ENCODE peak calls at places on chromosomes 7 and 10, in four cellular contexts. Q, J, T and X are unnamed samples.

GRCh38 chr7:118158766-118159165 is 25.2 kb upstream of the LSM8 start:
- DNase-seq in Q (no peak), T (no peak), J (no peak), X (no peak)

GRCh38 chr10:78570633-78571032 is 498.1 kb upstream of the ZMIZ1 start:
- DNase-seq in J (no peak), Q (no peak), T (no peak), X (no peak)

GRCh38 chr7:100190059-100190711 is 12.5 kb downstream of the STAG3 start:
- DNase-seq in Q (peak), T (no peak), J (peak), X (no peak)

GRCh38 chr10:35517431-35518181 is 87.5 kb upstream of the GJD4 start:
- DNase-seq in T (no peak), Q (peak), J (no peak), X (no peak)

GRCh38 chr7:123346771-123347170 is 147.0 kb upstream of the SLC13A1 start:
- DNase-seq in Q (no peak), T (no peak), J (no peak), X (no peak)

GRCh38 chr7:818031-818699 is 14.1 kb upstream of the SUN1 start:
- DNase-seq in T (no peak), J (no peak), Q (peak), X (peak)

GRCh38 chr7:95327356-95327755 is 3.0 kb upstream of the PON1 start:
- DNase-seq in T (no peak), J (no peak), Q (no peak), X (no peak)

GRCh38 chr10:132390455-132391371 is 6.3 kb upstream of the PWWP2B start:
- DNase-seq in Q (no peak), J (no peak), T (no peak), X (no peak)

GRCh38 chr10:92699518-92700272 is 9.9 kb downstream of the HHEX start:
- DNase-seq in J (no peak), Q (peak), T (no peak), X (peak)

GRCh38 chr7:27113991-27114866 is 11.7 kb upstream of the HOXA2 start:
- DNase-seq in Q (peak), J (peak), T (no peak), X (peak)

GRCh38 chr10:11162828-11163599 is 145.3 kb downstream of the CELF2 start:
- DNase-seq in J (no peak), T (peak), Q (no peak), X (no peak)

GRCh38 chr7:139842414-139843210 is 13.5 kb downstream of the TBXAS1 start:
- DNase-seq in T (no peak), J (no peak), Q (peak), X (peak)

GRCh38 chr7:32093415-32094408 is 23.5 kb upstream of the PDE1C start:
- DNase-seq in T (no peak), Q (peak), J (no peak), X (no peak)

GRCh38 chr7:12287886-12288285 is 76.8 kb downstream of the TMEM106B start:
- DNase-seq in T (no peak), J (no peak), Q (no peak), X (no peak)

GRCh38 chr7:77569514-77570232 is 32.6 kb downstream of the PTPN12 start:
- DNase-seq in T (no peak), Q (peak), J (no peak), X (peak)

GRCh38 chr10:70846795-70847194 is 31.0 kb downstream of the SGPL1 start:
- DNase-seq in Q (no peak), J (no peak), T (no peak), X (no peak)

GRCh38 chr7:7103343-7104313 is 78.7 kb upstream of the C1GALT1 start:
- DNase-seq in Q (peak), J (peak), T (peak), X (peak)

GRCh38 chr10:132209130-132209529 is 22.4 kb downstream of the DPYSL4 start:
- DNase-seq in J (no peak), T (no peak), Q (peak), X (no peak)

GRCh38 chr10:58950618-58951017 is 225.8 kb upstream of the PHYHIPL start:
- DNase-seq in Q (peak), T (no peak), J (no peak), X (no peak)

GRCh38 chr7:51267169-51267568 is 49.4 kb downstream of the COBL start:
- DNase-seq in Q (no peak), J (no peak), T (no peak), X (no peak)

DNA sequence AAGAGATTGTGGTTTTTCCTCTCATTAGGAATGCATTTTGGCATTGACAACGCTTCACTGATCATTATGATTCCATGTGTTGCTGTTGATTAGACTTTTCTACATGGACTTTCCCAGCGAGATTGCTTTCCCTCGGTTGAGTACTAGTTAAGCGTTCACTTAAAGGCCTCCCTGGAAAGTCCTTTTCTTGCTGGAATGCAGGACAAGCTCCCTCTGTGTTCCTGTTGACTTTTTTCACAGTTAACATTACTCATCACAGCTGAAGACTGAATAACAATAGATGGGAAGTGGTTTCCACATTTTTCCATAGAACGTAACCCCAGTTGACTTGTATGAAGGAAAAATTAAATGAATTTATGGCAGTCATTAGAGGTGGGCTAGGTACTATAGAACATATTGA is 2.6 kb upstream of the CAV1 start:
- DNase-seq in Q (peak), J (no peak), T (no peak), X (peak)
- TF ChIP-seq FOS in Q (no peak), J (no peak), T (no peak), X (peak)

GRCh38 chr10:22043327-22043633 is 39.8 kb upstream of the DNAJC1 start:
- DNase-seq in Q (no peak), J (no peak), T (no peak), X (no peak)

GRCh38 chr10:22047812-22048211 is 44.3 kb upstream of the DNAJC1 start:
- DNase-seq in Q (no peak), T (no peak), J (no peak), X (no peak)

GRCh38 chr10:22042557-22043326 is 39.2 kb upstream of the DNAJC1 start:
- DNase-seq in T (no peak), J (peak), Q (no peak), X (no peak)
- TF ChIP-seq FOS in T (no peak), J (no peak), Q (no peak), X (no peak)

GRCh38 chr10:26407406-26407969 is 30.7 kb upstream of the APBB1IP start:
- DNase-seq in T (no peak), Q (no peak), J (no peak), X (no peak)
- TF ChIP-seq FOS in T (no peak), Q (no peak), J (no peak), X (no peak)

GRCh38 chr10:49076741-49077521 is 38.4 kb downstream of the VSTM4 start:
- DNase-seq in Q (no peak), J (no peak), T (peak), X (no peak)

GRCh38 chr10:49076319-49076718 is 39.0 kb downstream of the VSTM4 start:
- DNase-seq in T (no peak), J (no peak), Q (no peak), X (no peak)

GRCh38 chr10:49072166-49072885 is 43.0 kb downstream of the VSTM4 start:
- DNase-seq in Q (no peak), T (no peak), J (no peak), X (no peak)

GRCh38 chr10:49075743-49076142 is 39.6 kb downstream of the VSTM4 start:
- DNase-seq in Q (no peak), J (no peak), T (no peak), X (no peak)

DNA sequence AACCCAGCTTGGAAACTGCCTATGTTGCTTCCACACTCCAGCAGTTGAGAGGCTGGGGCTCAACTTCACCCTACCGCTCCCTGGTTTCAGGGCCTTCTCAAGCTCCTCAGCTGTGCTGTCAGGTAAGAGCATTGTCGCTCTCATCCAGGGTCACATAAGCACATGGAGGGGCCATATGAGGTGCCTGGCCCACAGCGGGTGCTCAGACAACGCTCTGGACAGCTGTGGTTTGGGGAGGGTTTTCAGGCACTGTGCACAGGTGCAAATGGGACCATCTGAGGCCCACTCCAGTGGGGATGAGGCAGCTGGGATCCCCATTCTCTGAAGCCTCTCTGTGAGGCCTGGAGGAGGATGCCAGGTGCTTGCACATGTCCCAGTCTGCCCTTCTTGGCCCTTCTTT is 40.5 kb downstream of the VSTM4 start:
- DNase-seq in T (no peak), J (no peak), Q (no peak), X (no peak)
- TF ChIP-seq FOS in T (no peak), J (no peak), Q (no peak), X (no peak)

GRCh38 chr7:28626191-28626590 is 213.9 kb downstream of the CREB5 start:
- DNase-seq in T (no peak), J (no peak), Q (no peak), X (no peak)

GRCh38 chr7:28625446-28625845 is 213.1 kb downstream of the CREB5 start:
- DNase-seq in T (no peak), Q (peak), J (no peak), X (no peak)

GRCh38 chr7:28627869-28628268 is 215.6 kb downstream of the CREB5 start:
- DNase-seq in T (no peak), J (no peak), Q (no peak), X (no peak)

GRCh38 chr7:28626629-28627262 is 214.4 kb downstream of the CREB5 start:
- DNase-seq in T (no peak), Q (peak), J (peak), X (peak)

DNA sequence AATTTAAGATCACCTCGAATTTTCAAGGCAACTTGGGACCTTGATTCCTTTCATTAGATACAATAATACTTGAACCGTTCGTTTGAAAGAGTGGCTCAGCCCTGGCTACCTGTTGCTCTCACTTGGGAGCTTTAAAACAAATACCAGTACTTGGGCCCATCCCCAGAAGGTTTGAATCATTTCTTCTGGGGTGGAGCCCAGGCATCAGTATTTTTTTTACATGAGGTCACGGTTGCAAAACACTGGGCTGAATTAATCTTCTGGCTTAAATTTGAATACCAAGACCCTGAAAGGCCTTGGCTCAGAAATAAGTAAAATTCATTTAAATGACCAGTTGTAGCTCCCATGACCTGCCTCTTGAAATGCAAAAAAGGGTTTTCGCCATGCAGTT is 214.9 kb downstream of the CREB5 start:
- DNase-seq in J (no peak), T (no peak), Q (no peak), X (no peak)
- TF ChIP-seq FOS in J (no peak), T (no peak), Q (no peak), X (no peak)

GRCh38 chr10:117545141-117546019 is 2.8 kb downstream of the EMX2 start:
- DNase-seq in J (no peak), T (no peak), Q (no peak), X (no peak)
- TF ChIP-seq FOS in J (no peak), T (no peak), Q (no peak), X (no peak)